ENCODE peak calls at places on chromosome 3, in five cellular contexts. X is globus pallidus; U is NCI-H774; V is activated CD4-positive, alpha-beta T cell treated with anti-CD3 and anti-CD28 coated beads, Interleukin-2, amount 50 U/mL, for 48 hours; R is NCI-H1105. H is an unnamed sample.
A peak's percentile ranks its signal among the peaks of the same experiment; 100 is the strongest.

GRCh38 chr3:64621726-64622400 is 65.9 kb downstream of the ADAMTS9 start:
- DNase-seq in V (no peak), X (no peak), U (no peak), R (no peak), H (no peak)

GRCh38 chr3:151923901-151924300 is 50.5 kb downstream of the SUCNR1 start:
- DNase-seq in U (no peak), R (no peak), V (no peak), X (no peak), H (no peak)

GRCh38 chr3:84978833-84979232 is 20.0 kb downstream of the CADM2 start:
- DNase-seq in V (no peak), R (no peak), X (peak; percentile 58), U (no peak), H (no peak)

GRCh38 chr3:106728315-106728821 is 648.9 kb upstream of the CCDC54 start:
- DNase-seq in X (peak; percentile 1), V (no peak), U (no peak), R (no peak), H (no peak)

GRCh38 chr3:52769786-52770445 is 824 bp downstream of the NEK4 start:
- DNase-seq in X (no peak), V (no peak), U (no peak), R (no peak), H (no peak)

GRCh38 chr3:4750306-4751056 is 228.8 kb upstream of the BHLHE40 start:
- DNase-seq in V (peak; percentile 39), U (no peak), R (no peak), X (no peak), H (no peak)

GRCh38 chr3:72312339-72312738 is 527.4 kb upstream of the PROK2 start:
- DNase-seq in X (no peak), V (peak; percentile 7), U (no peak), R (no peak), H (no peak)

GRCh38 chr3:140365872-140366697 is 311.8 kb upstream of the TRIM42 start:
- DNase-seq in X (no peak), R (no peak), V (no peak), U (no peak), H (no peak)

GRCh38 chr3:98291332-98291957 is 9.1 kb downstream of the OR5H2 start:
- DNase-seq in R (no peak), X (no peak), U (no peak), V (no peak), H (no peak)

GRCh38 chr3:141828487-141829284 is 47.8 kb upstream of the ATP1B3 start:
- DNase-seq in R (peak; percentile 24), V (no peak), U (no peak), X (no peak), H (no peak)

GRCh38 chr3:30290479-30290878 is 315.9 kb upstream of the TGFBR2 start:
- DNase-seq in U (no peak), V (no peak), X (no peak), R (no peak), H (no peak)

GRCh38 chr3:143480306-143480852 is 360.8 kb downstream of the CHST2 start:
- DNase-seq in U (no peak), V (no peak), X (no peak), R (no peak), H (no peak)

GRCh38 chr3:157499342-157499963 is 3.8 kb downstream of the VEPH1 start:
- DNase-seq in U (no peak), V (peak; percentile 3), X (no peak), R (no peak), H (peak; percentile 79)

GRCh38 chr3:111956449-111956848 is 22.4 kb upstream of the ABHD10 start:
- DNase-seq in R (no peak), V (no peak), U (no peak), X (peak; percentile 26), H (no peak)

GRCh38 chr3:76011121-76011520 is 225.8 kb upstream of the ZNF717 start:
- DNase-seq in R (no peak), X (no peak), V (no peak), U (no peak), H (no peak)

GRCh38 chr3:179451335-179452165 is at the start of gene GNB4:
- DNase-seq in U (peak; percentile 86), R (peak; percentile 78), V (peak; percentile 44), X (peak; percentile 68), H (peak; percentile 71)

GRCh38 chr3:70179111-70179510 is 133.3 kb downstream of the MDFIC2 start:
- DNase-seq in V (no peak), R (no peak), U (no peak), X (no peak), H (no peak)

GRCh38 chr3:69784854-69785523 is 45.7 kb downstream of the MITF start:
- DNase-seq in U (no peak), R (no peak), V (no peak), X (peak; percentile 35), H (no peak)

GRCh38 chr3:153246805-153247204 is 84.8 kb downstream of the RAP2B start:
- DNase-seq in R (no peak), U (no peak), X (no peak), V (no peak), H (no peak)

GRCh38 chr3:46361408-46362283 is 7.7 kb downstream of the CCR2 start:
- DNase-seq in V (no peak), R (no peak), U (no peak), X (no peak), H (no peak)

GRCh38 chr3:133269393-133269792 is 130.5 kb upstream of the BFSP2 start:
- DNase-seq in U (peak; percentile 11), X (no peak), R (peak; percentile 73), V (no peak), H (no peak)

GRCh38 chr3:40185029-40185695 is 124.3 kb upstream of the EIF1B start:
- DNase-seq in V (no peak), X (no peak), U (no peak), R (no peak), H (no peak)

GRCh38 chr3:32395451-32395970 is 3.9 kb downstream of the CMTM7 start:
- DNase-seq in R (no peak), U (no peak), V (no peak), X (no peak), H (no peak)

GRCh38 chr3:40680685-40681657 is 156.2 kb downstream of the ZNF621 start:
- DNase-seq in R (no peak), V (no peak), X (no peak), U (no peak), H (no peak)

GRCh38 chr3:67655364-67656121 is 1.1 kb upstream of the SUCLG2 start:
- DNase-seq in V (peak; percentile 79), U (no peak), X (no peak), R (no peak), H (no peak)

H was measured in NCI-H1048.